ENCODE peak calls at places on chromosomes 3 and 15, in six cellular contexts. W is HepG2, E is K562, F is H1, O is GM12878, D is HCT116. H is an unnamed sample.

GRCh38 chr15:30042556-30042955 is 40.2 kb upstream of the GOLGA8J start:
- DNase-seq in D (no peak), O (no peak), F (no peak), W (no peak), E (no peak), H (no peak)

GRCh38 chr3:57953541-57953940 is 54.7 kb upstream of the FLNB start:
- DNase-seq in O (no peak), D (no peak), E (no peak), F (no peak), W (no peak), H (no peak)

GRCh38 chr15:66293419-66294156 is at the start of gene DIS3L:
- DNase-seq in E (peak; percentile 89), F (peak; percentile 80), W (peak; percentile 32), D (no peak), O (peak; percentile 8), H (peak; percentile 64)

GRCh38 chr15:41881086-41881485 is 12.8 kb downstream of the SPTBN5 start:
- DNase-seq in O (no peak), W (no peak), D (no peak), F (no peak), E (no peak), H (no peak)

GRCh38 chr3:160686955-160687535 is 10.1 kb downstream of the ARL14 start:
- DNase-seq in O (no peak), E (peak; percentile 15), W (peak; percentile 6), F (no peak), D (no peak), H (peak; percentile 58)

GRCh38 chr3:10173926-10174435 is 9.3 kb downstream of the IRAK2 start:
- DNase-seq in D (no peak), E (peak; percentile 52), O (no peak), W (peak; percentile 55), F (no peak), H (no peak)

GRCh38 chr3:119194237-119195150 is 21.1 kb downstream of the UPK1B start:
- DNase-seq in E (no peak), D (no peak), O (no peak), W (no peak), F (no peak), H (no peak)

GRCh38 chr3:129624347-129625070 is 18.0 kb upstream of the PLXND1 start:
- DNase-seq in F (no peak), W (no peak), O (no peak), D (no peak), E (no peak), H (no peak)

GRCh38 chr3:155682437-155682836 is 62.4 kb downstream of the PLCH1 start:
- DNase-seq in E (no peak), W (no peak), F (no peak), O (no peak), D (no peak), H (no peak)

GRCh38 chr3:36663666-36664291 is 100.6 kb downstream of the DCLK3 start:
- DNase-seq in W (no peak), O (no peak), F (no peak), E (no peak), D (no peak), H (no peak)

GRCh38 chr3:183551930-183552329 is 3.6 kb downstream of the KLHL6 start:
- DNase-seq in W (no peak), E (no peak), D (no peak), O (no peak), F (no peak), H (no peak)

GRCh38 chr3:195226900-195227447 is 44.0 kb downstream of the XXYLT1 start:
- DNase-seq in F (peak; percentile 45), E (no peak), W (peak; percentile 22), O (no peak), D (no peak), H (no peak)

GRCh38 chr3:61315874-61316273 is 64.6 kb upstream of the FHIT start:
- DNase-seq in D (no peak), W (peak; percentile 1), E (no peak), O (no peak), F (no peak), H (peak; percentile 46)

GRCh38 chr3:194661374-194661773 is 10.6 kb downstream of the LSG1 start:
- DNase-seq in E (no peak), F (no peak), W (no peak), O (no peak), D (no peak), H (no peak)

GRCh38 chr15:94845391-94845718 is 614.0 kb downstream of the MCTP2 start:
- DNase-seq in F (no peak), E (no peak), W (no peak), O (no peak), D (no peak), H (no peak)

GRCh38 chr3:185586644-185586964 is 509 bp downstream of the SENP2 start:
- DNase-seq in W (peak; percentile 36), O (no peak), F (no peak), D (no peak), E (no peak), H (no peak)

GRCh38 chr3:124429129-124429815 is 301.0 kb upstream of the UMPS start:
- DNase-seq in W (no peak), F (no peak), E (no peak), O (no peak), D (peak; percentile 8), H (peak; percentile 26)

GRCh38 chr3:144590854-144591253 is 619.2 kb downstream of the DIPK2A start:
- DNase-seq in F (no peak), O (no peak), W (no peak), E (no peak), D (no peak), H (no peak)

GRCh38 chr3:119352235-119352634 is 58.1 kb downstream of the ARHGAP31 start:
- DNase-seq in F (no peak), W (no peak), D (no peak), E (no peak), O (peak; percentile 79), H (no peak)

GRCh38 chr15:74302821-74303359 is 64.6 kb downstream of the CYP11A1 start:
- DNase-seq in W (peak; percentile 11), F (peak; percentile 87), D (no peak), O (no peak), E (peak; percentile 51), H (peak; percentile 51)

GRCh38 chr3:61889259-61889658 is 327.9 kb downstream of the PTPRG start:
- DNase-seq in F (no peak), O (no peak), W (no peak), E (no peak), D (no peak), H (no peak)

GRCh38 chr15:27853624-27854455 is 245.3 kb downstream of the OCA2 start:
- DNase-seq in D (no peak), W (no peak), O (no peak), E (no peak), F (peak; percentile 36), H (no peak)

GRCh38 chr3:190000861-190001196 is 119.9 kb downstream of the P3H2 start:
- DNase-seq in E (no peak), W (no peak), D (no peak), O (no peak), F (no peak), H (no peak)

GRCh38 chr3:125055913-125056705 is at the start of gene HEG1:
- DNase-seq in E (peak; percentile 66), O (no peak), F (peak; percentile 83), W (peak; percentile 55), D (no peak), H (peak; percentile 86)

GRCh38 chr3:112378989-112379692 is 46.2 kb downstream of the CD200 start:
- DNase-seq in F (no peak), O (no peak), D (no peak), W (no peak), E (no peak), H (peak; percentile 13)

GRCh38 chr15:48868549-48868948 is 9.4 kb upstream of the EID1 start:
- DNase-seq in E (no peak), F (no peak), O (no peak), W (no peak), D (no peak), H (no peak)

GRCh38 chr15:52282418-52282817 is 13.2 kb downstream of the MYO5C start:
- DNase-seq in F (no peak), O (no peak), E (no peak), D (no peak), W (no peak), H (no peak)

GRCh38 chr3:45507820-45508317 is 86.7 kb upstream of the LIMD1 start:
- DNase-seq in D (no peak), F (peak; percentile 61), E (peak; percentile 39), O (no peak), W (no peak), H (peak; percentile 27)

GRCh38 chr15:60589253-60589652 is 110.3 kb upstream of the ICE2 start:
- DNase-seq in O (no peak), W (no peak), D (no peak), F (no peak), E (no peak), H (no peak)

GRCh38 chr3:123719785-123720531 is 135.1 kb upstream of the HACD2 start:
- DNase-seq in W (no peak), O (no peak), D (no peak), F (no peak), E (no peak), H (no peak)

GRCh38 chr3:119885746-119886530 is 104.0 kb downstream of the NR1I2 start:
- DNase-seq in W (no peak), O (no peak), D (no peak), E (no peak), F (no peak), H (no peak)

GRCh38 chr3:51813539-51813938 is 34.5 kb upstream of the IQCF6 start:
- DNase-seq in W (no peak), D (no peak), F (no peak), E (no peak), O (no peak), H (no peak)
- TF ChIP-seq JUND in W (no peak), D (no peak), F (no peak), E (no peak), O (no peak), H (no peak)

GRCh38 chr3:157201648-157202278 is 41.8 kb upstream of the CCNL1 start:
- DNase-seq in W (peak; percentile 29), F (no peak), E (peak; percentile 45), O (no peak), D (peak; percentile 19), H (peak; percentile 46)
- TF ChIP-seq JUND in W (no peak), F (no peak), E (no peak), O (no peak), D (no peak), H (no peak)

DNA sequence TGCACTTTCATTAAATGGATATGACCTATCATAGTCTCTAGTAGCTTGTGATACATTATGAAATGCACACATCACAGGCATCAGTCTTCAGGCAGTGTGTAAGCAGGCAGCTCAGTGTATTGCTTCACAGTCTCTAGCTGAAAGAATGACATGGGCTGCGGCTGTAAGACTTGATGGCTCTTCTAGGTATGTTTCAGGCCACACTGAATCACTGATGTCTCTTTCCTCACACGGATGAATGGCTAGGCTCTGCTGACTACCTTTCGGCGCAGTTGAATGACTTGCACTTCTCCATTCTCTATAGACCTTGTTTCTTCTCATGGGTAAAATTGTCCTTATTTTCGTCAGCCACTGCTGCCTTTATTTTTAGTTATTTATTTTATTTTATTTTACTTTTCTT is 15.4 kb downstream of the APH1B start:
- DNase-seq in D (no peak), O (no peak), F (no peak), W (no peak), E (no peak), H (no peak)
- TF ChIP-seq JUND in D (no peak), O (no peak), F (no peak), W (no peak), E (no peak), H (no peak)

DNA sequence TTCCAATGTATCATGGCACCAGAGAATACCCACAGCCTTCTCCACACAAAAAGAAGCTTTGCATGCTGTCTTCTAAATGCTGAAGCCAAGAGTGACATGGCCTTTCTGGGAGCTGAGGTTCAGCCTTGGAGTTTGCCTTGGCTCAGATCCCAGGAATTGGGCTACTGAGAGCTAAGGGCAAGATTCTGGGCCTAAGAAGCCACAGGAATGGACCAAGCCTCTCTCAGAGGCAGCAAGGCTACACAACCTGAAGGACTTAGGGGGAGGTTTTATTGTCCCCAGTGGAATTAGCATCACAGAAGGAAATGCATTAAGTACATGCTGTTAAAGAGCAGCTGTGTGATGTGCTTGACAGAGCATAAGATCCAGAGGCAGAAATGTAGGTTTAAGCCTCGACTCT is 1078.5 kb downstream of the TUSC7 start:
- DNase-seq in E (no peak), O (no peak), W (no peak), D (no peak), F (no peak), H (peak; percentile 1)
- TF ChIP-seq JUND in E (no peak), O (no peak), W (no peak), D (no peak), F (no peak), H (no peak)

H was measured in T47D.